ENCODE peak calls at places on chromosomes 3 and 15, in four cellular contexts. K is MM.1S, X is AG10803, Y is AG09309. V is an unnamed sample.

GRCh38 chr3:113532698-113533533 is 561 bp downstream of the SIDT1 start:
- DNase-seq in X (no peak), Y (no peak), K (peak), V (no peak)

GRCh38 chr3:73685061-73685460 is 60.3 kb upstream of the PDZRN3 start:
- DNase-seq in X (no peak), Y (no peak), K (no peak), V (no peak)

GRCh38 chr15:96334017-96334704 is 3.7 kb downstream of the NR2F2 start:
- DNase-seq in X (no peak), K (no peak), Y (no peak), V (no peak)

GRCh38 chr3:156356537-156357363 is 198.2 kb downstream of the SSR3 start:
- DNase-seq in Y (no peak), K (no peak), X (peak), V (no peak)

GRCh38 chr3:10284496-10284895 is 8.3 kb downstream of the GHRL start:
- DNase-seq in X (no peak), K (no peak), Y (no peak), V (no peak)

GRCh38 chr3:13494463-13495350 is 14.6 kb downstream of the HDAC11 start:
- DNase-seq in X (peak), Y (no peak), K (peak), V (no peak)

GRCh38 chr3:32596926-32597369 is 26.3 kb upstream of the DYNC1LI1 start:
- DNase-seq in K (no peak), Y (no peak), X (no peak), V (no peak)

GRCh38 chr3:20042331-20042730 is 2.1 kb downstream of the KAT2B start:
- DNase-seq in Y (no peak), X (no peak), K (no peak), V (no peak)

GRCh38 chr15:92808611-92809063 is 91.5 kb upstream of the CHD2 start:
- DNase-seq in Y (no peak), X (peak), K (no peak), V (no peak)

GRCh38 chr3:79937567-79937966 is 169.8 kb upstream of the ROBO1 start:
- DNase-seq in K (no peak), X (no peak), Y (no peak), V (peak)

GRCh38 chr3:55668359-55668758 is 181.3 kb upstream of the WNT5A start:
- DNase-seq in K (no peak), Y (no peak), X (peak), V (no peak)

GRCh38 chr3:193812791-193813505 is 219.9 kb downstream of the OPA1 start:
- DNase-seq in K (no peak), Y (no peak), X (no peak), V (no peak)
- TF ChIP-seq CTCF in K (no peak), Y (no peak), X (no peak), V (no peak)

GRCh38 chr15:73997986-73998385 is 3.5 kb downstream of the PML start:
- DNase-seq in X (no peak), Y (no peak), K (no peak), V (no peak)
- H3K4me3 ChIP-seq in X (peak), Y (no peak), K (no peak), V (no peak)

GRCh38 chr3:184360834-184361531 is 422 bp downstream of the CLCN2 start:
- DNase-seq in K (no peak), X (no peak), Y (no peak), V (no peak)

GRCh38 chr3:184360070-184360833 is 1.2 kb downstream of the CLCN2 start:
- DNase-seq in K (no peak), Y (no peak), X (no peak), V (no peak)

GRCh38 chr3:184361532-184361931 is at the start of the genes CLCN2 and POLR2H:
- DNase-seq in Y (no peak), K (peak), X (peak), V (no peak)

GRCh38 chr3:184361932-184362667 is 590 bp downstream of the POLR2H start:
- DNase-seq in Y (no peak), X (peak), K (peak), V (no peak)

GRCh38 chr3:184362668-184363540 is 1.4 kb downstream of the POLR2H start:
- DNase-seq in K (peak), X (peak), Y (peak), V (peak)
- TF ChIP-seq CTCF in K (peak), X (peak), Y (peak), V (peak)

GRCh38 chr3:89264037-89264560 is 156.7 kb downstream of the EPHA3 start:
- DNase-seq in X (no peak), K (no peak), Y (no peak), V (no peak)

GRCh38 chr3:89262561-89262960 is 155.1 kb downstream of the EPHA3 start:
- DNase-seq in X (no peak), Y (no peak), K (no peak), V (no peak)

GRCh38 chr3:89270201-89270600 is 162.8 kb downstream of the EPHA3 start:
- DNase-seq in Y (no peak), X (no peak), K (no peak), V (no peak)

GRCh38 chr3:89268059-89268458 is 160.6 kb downstream of the EPHA3 start:
- DNase-seq in X (no peak), K (no peak), Y (no peak), V (peak)

DNA sequence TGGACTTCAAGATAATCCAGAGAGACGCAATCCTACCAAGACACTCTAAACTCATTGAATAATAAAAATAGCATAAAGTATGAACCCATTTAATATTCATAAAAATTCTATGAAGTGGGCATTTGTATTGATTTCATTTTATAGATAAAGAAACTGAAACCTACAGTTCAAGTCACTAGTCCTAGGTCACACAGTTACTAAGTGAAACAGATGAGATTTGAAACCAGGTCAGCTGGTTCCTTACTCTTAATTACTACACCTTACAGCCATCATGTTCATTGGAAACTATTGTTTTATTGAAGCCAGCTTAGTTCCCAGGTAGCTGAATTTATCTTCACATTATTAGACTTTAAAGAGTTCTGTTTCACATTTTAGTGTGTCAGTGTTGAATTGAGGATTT is 158.7 kb downstream of the EPHA3 start:
- DNase-seq in X (no peak), K (peak), Y (no peak), V (no peak)
- H3K4me3 ChIP-seq in X (no peak), K (no peak), Y (no peak), V (no peak)

GRCh38 chr15:90439946-90440345 is 51.9 kb downstream of the IQGAP1 start:
- DNase-seq in X (no peak), Y (no peak), K (no peak), V (no peak)
- TF ChIP-seq CTCF in X (no peak), Y (no peak), K (no peak), V (no peak)

GRCh38 chr15:64912379-64912778 is 677 bp downstream of the ANKDD1A start:
- DNase-seq in Y (no peak), K (no peak), X (no peak), V (no peak)
- H3K4me3 ChIP-seq in Y (no peak), K (peak), X (no peak), V (peak)

GRCh38 chr3:43907508-43907858 is 216.7 kb downstream of the ABHD5 start:
- DNase-seq in K (peak), X (no peak), Y (no peak), V (no peak)
- TF ChIP-seq CTCF in K (no peak), X (no peak), Y (no peak), V (no peak)

GRCh38 chr3:23807161-23808015 is 1.6 kb downstream of the UBE2E1 start:
- DNase-seq in K (peak), Y (no peak), X (peak), V (no peak)

GRCh38 chr3:23805881-23806321 is at the start of gene UBE2E1:
- DNase-seq in K (peak), Y (peak), X (peak), V (no peak)

GRCh38 chr3:23806322-23807160 is 786 bp downstream of the UBE2E1 start:
- DNase-seq in Y (no peak), X (no peak), K (no peak), V (no peak)

GRCh38 chr3:23805228-23805880 is 401 bp upstream of the UBE2E1 start:
- DNase-seq in X (no peak), Y (no peak), K (no peak), V (no peak)

DNA sequence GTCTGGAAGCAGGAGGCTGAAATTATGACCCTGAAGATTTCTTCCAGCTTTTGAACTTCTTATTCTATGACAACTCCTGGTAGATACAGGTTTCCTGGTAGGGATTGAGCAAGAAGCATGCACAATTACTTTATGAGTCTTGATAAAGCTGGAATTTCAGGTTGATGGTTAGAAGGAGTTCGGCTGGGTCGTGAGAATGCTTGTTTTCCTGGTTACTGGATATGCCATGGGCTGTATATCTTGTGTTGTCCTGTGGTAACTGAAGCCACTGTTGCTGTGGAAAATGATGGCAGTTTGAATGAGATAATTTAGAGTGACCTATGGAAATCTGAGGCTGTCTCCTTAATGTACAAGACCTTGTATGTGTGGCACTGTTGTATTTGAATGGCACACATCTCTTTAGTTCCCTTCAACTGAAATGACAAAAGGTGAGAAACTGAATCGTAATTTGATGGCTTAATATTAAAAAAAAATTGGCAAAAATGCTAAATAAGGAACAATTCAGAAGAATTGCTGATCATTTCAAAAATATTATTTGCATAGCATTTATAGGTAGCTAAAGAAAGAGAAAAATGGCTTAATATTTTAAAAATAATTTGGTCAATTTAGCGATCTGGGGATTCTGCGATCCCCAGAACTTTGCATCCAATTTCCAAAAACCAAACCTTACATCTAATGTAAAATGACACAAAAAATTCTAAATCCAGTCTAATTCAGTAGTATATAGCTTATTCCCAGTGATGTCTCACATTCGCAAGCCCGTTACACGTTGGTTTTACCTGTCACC is 1.1 kb upstream of the UBE2E1 start:
- DNase-seq in K (no peak), Y (no peak), X (no peak), V (no peak)
- H3K4me3 ChIP-seq in K (no peak), Y (no peak), X (no peak), V (no peak)

GRCh38 chr3:94665922-94666321 is 603.1 kb downstream of the NSUN3 start:
- DNase-seq in X (no peak), K (no peak), Y (no peak), V (no peak)
- TF ChIP-seq CTCF in X (no peak), K (no peak), Y (no peak), V (no peak)

GRCh38 chr15:44813231-44813630 is 76.9 kb downstream of the TRIM69 start:
- DNase-seq in Y (no peak), K (no peak), X (no peak), V (no peak)
- H3K4me3 ChIP-seq in Y (no peak), K (no peak), X (no peak), V (no peak)

V was measured in retinal pigment epithelial cell.